ENCODE peak calls at places on chromosomes 11 and 22, in five cellular contexts. S, I, U, G and E are unnamed samples.

GRCh38 chr11:8333431-8334401 is 70.0 kb upstream of the LMO1 start:
- DNase-seq in S (no peak), I (no peak), U (no peak), G (no peak), E (no peak)

GRCh38 chr11:31499576-31500178 is 9.7 kb downstream of the IMMP1L start:
- DNase-seq in S (no peak), I (no peak), U (no peak), G (no peak), E (no peak)

GRCh38 chr22:22753526-22754267 is 109.3 kb downstream of the GGTLC2 start:
- DNase-seq in S (peak; percentile 30), I (peak; percentile 89), U (peak; percentile 79), G (peak; percentile 61), E (peak; percentile 64)

GRCh38 chr11:12884751-12885318 is 124.3 kb upstream of the RASSF10 start:
- DNase-seq in S (no peak), I (no peak), U (no peak), G (no peak), E (no peak)

GRCh38 chr22:40487663-40488249 is 117.4 kb downstream of the SGSM3 start:
- DNase-seq in S (no peak), I (no peak), U (no peak), G (no peak), E (peak; percentile 37)

GRCh38 chr11:15602042-15602441 is 487.3 kb downstream of the INSC start:
- DNase-seq in S (no peak), I (no peak), U (no peak), G (no peak), E (no peak)

GRCh38 chr11:34706709-34707461 is 86.0 kb downstream of the EHF start:
- DNase-seq in S (no peak), I (no peak), U (no peak), G (no peak), E (no peak)

GRCh38 chr22:32202539-32203180 is 2.2 kb downstream of the RFPL2 start:
- DNase-seq in S (no peak), I (peak; percentile 39), U (no peak), G (no peak), E (peak; percentile 35)

GRCh38 chr11:130118165-130118564 is 41.4 kb upstream of the ST14 start:
- DNase-seq in S (no peak), I (no peak), U (no peak), G (no peak), E (peak; percentile 62)